ENCODE peak calls at places on chromosome 13, in six cellular contexts. One of them, this sample, is unnamed.
A peak's percentile ranks its signal among the peaks of the same experiment; 100 is the strongest.

GRCh38 chr13:95083758-95084157 is 217.5 kb downstream of the ABCC4 start:
- DNase-seq in A549: peak; percentile 17
- DNase-seq in tibial nerve: no peak
- DNase-seq in transverse colon: no peak
- DNase-seq in HCT116: no peak
- DNase-seq in IMR-90: peak; percentile 90
- DNase-seq in this sample: no peak

GRCh38 chr13:29454931-29455481 is 140.5 kb downstream of the SLC7A1 start:
- DNase-seq in A549: peak; percentile 24
- DNase-seq in transverse colon: no peak
- DNase-seq in HCT116: peak; percentile 24
- DNase-seq in tibial nerve: no peak
- DNase-seq in IMR-90: peak; percentile 7
- DNase-seq in this sample: peak; percentile 13

GRCh38 chr13:34816118-34816517 is 126.0 kb upstream of the NBEA start:
- DNase-seq in A549: no peak
- DNase-seq in HCT116: no peak
- DNase-seq in transverse colon: no peak
- DNase-seq in tibial nerve: no peak
- DNase-seq in IMR-90: no peak
- DNase-seq in this sample: no peak

GRCh38 chr13:65638572-65639168 is 1591.5 kb downstream of the PCDH9 start:
- DNase-seq in transverse colon: no peak
- DNase-seq in A549: peak; percentile 29
- DNase-seq in IMR-90: peak; percentile 63
- DNase-seq in tibial nerve: no peak
- DNase-seq in HCT116: peak; percentile 35
- DNase-seq in this sample: no peak

GRCh38 chr13:76632388-76633044 is 253.7 kb downstream of the KCTD12 start:
- DNase-seq in tibial nerve: no peak
- DNase-seq in IMR-90: no peak
- DNase-seq in HCT116: no peak
- DNase-seq in transverse colon: no peak
- DNase-seq in A549: no peak
- DNase-seq in this sample: no peak

GRCh38 chr13:109990296-109990695 is 203.9 kb upstream of the IRS2 start:
- DNase-seq in IMR-90: no peak
- DNase-seq in tibial nerve: no peak
- DNase-seq in HCT116: no peak
- DNase-seq in A549: no peak
- DNase-seq in transverse colon: no peak
- DNase-seq in this sample: no peak

GRCh38 chr13:30725331-30726085 is 9.8 kb upstream of the ALOX5AP start:
- DNase-seq in transverse colon: no peak
- DNase-seq in tibial nerve: no peak
- DNase-seq in IMR-90: peak; percentile 33
- DNase-seq in HCT116: no peak
- DNase-seq in A549: no peak
- DNase-seq in this sample: no peak

GRCh38 chr13:94759120-94759728 is 46.9 kb upstream of the SOX21 start:
- DNase-seq in transverse colon: no peak
- DNase-seq in HCT116: no peak
- DNase-seq in tibial nerve: no peak
- DNase-seq in IMR-90: no peak
- DNase-seq in A549: no peak
- DNase-seq in this sample: no peak

GRCh38 chr13:101706651-101707050 is 254.2 kb downstream of the ITGBL1 start:
- DNase-seq in tibial nerve: no peak
- DNase-seq in IMR-90: peak; percentile 94
- DNase-seq in A549: peak; percentile 13
- DNase-seq in HCT116: no peak
- DNase-seq in transverse colon: peak; percentile 8
- DNase-seq in this sample: no peak

GRCh38 chr13:65943711-65944110 is 1286.4 kb downstream of the PCDH9 start:
- DNase-seq in IMR-90: no peak
- DNase-seq in A549: no peak
- DNase-seq in transverse colon: no peak
- DNase-seq in HCT116: no peak
- DNase-seq in tibial nerve: no peak
- DNase-seq in this sample: no peak

GRCh38 chr13:100645382-100645781 is 29.2 kb downstream of the TMTC4 start:
- DNase-seq in transverse colon: no peak
- DNase-seq in A549: no peak
- DNase-seq in HCT116: no peak
- DNase-seq in IMR-90: no peak
- DNase-seq in tibial nerve: no peak
- DNase-seq in this sample: no peak

GRCh38 chr13:84870190-84870589 is 929.0 kb downstream of the SLITRK6 start:
- DNase-seq in transverse colon: no peak
- DNase-seq in tibial nerve: no peak
- DNase-seq in IMR-90: no peak
- DNase-seq in A549: peak; percentile 7
- DNase-seq in HCT116: no peak
- DNase-seq in this sample: no peak

GRCh38 chr13:50104493-50104892 is 89.2 kb downstream of the KCNRG start:
- DNase-seq in transverse colon: no peak
- DNase-seq in tibial nerve: no peak
- DNase-seq in A549: no peak
- DNase-seq in IMR-90: peak; percentile 46
- DNase-seq in HCT116: no peak
- DNase-seq in this sample: no peak

GRCh38 chr13:31351376-31351775 is 151.6 kb downstream of the B3GLCT start:
- DNase-seq in transverse colon: no peak
- DNase-seq in HCT116: no peak
- DNase-seq in tibial nerve: no peak
- DNase-seq in IMR-90: no peak
- DNase-seq in A549: no peak
- DNase-seq in this sample: no peak

GRCh38 chr13:61954092-61954491 is 538.4 kb upstream of the PCDH20 start:
- DNase-seq in IMR-90: peak; percentile 0
- DNase-seq in tibial nerve: no peak
- DNase-seq in HCT116: peak; percentile 19
- DNase-seq in transverse colon: no peak
- DNase-seq in A549: peak; percentile 20
- DNase-seq in this sample: no peak

GRCh38 chr13:29805994-29806748 is 44.2 kb downstream of the UBL3 start:
- DNase-seq in tibial nerve: no peak
- DNase-seq in A549: no peak
- DNase-seq in HCT116: no peak
- DNase-seq in IMR-90: no peak
- DNase-seq in transverse colon: no peak
- DNase-seq in this sample: no peak

GRCh38 chr13:99371956-99372355 is 64.8 kb upstream of the GPR183 start:
- DNase-seq in tibial nerve: no peak
- DNase-seq in A549: no peak
- DNase-seq in IMR-90: no peak
- DNase-seq in HCT116: no peak
- DNase-seq in transverse colon: no peak
- DNase-seq in this sample: no peak

GRCh38 chr13:24005711-24006281 is 108.5 kb upstream of the C1QTNF9B start:
- DNase-seq in A549: no peak
- DNase-seq in tibial nerve: no peak
- DNase-seq in transverse colon: no peak
- DNase-seq in IMR-90: no peak
- DNase-seq in HCT116: no peak
- DNase-seq in this sample: no peak

GRCh38 chr13:64248371-64249065 is 2832.9 kb upstream of the PCDH20 start:
- DNase-seq in transverse colon: no peak
- DNase-seq in HCT116: no peak
- DNase-seq in A549: no peak
- DNase-seq in tibial nerve: no peak
- DNase-seq in IMR-90: peak; percentile 33
- DNase-seq in this sample: no peak

GRCh38 chr13:112885782-112886268 is 83.2 kb upstream of the MCF2L start:
- DNase-seq in transverse colon: peak; percentile 85
- DNase-seq in A549: peak; percentile 61
- DNase-seq in HCT116: peak; percentile 37
- DNase-seq in IMR-90: peak; percentile 87
- DNase-seq in tibial nerve: peak; percentile 56
- DNase-seq in this sample: peak; percentile 89

GRCh38 chr13:52319876-52320275 is 86.1 kb downstream of the THSD1 start:
- DNase-seq in tibial nerve: no peak
- DNase-seq in HCT116: no peak
- DNase-seq in IMR-90: peak; percentile 4
- DNase-seq in A549: no peak
- DNase-seq in transverse colon: no peak
- DNase-seq in this sample: no peak

GRCh38 chr13:102197193-102197592 is 204.7 kb downstream of the FGF14 start:
- DNase-seq in IMR-90: peak; percentile 8
- DNase-seq in A549: peak; percentile 9
- DNase-seq in HCT116: no peak
- DNase-seq in transverse colon: no peak
- DNase-seq in tibial nerve: no peak
- DNase-seq in this sample: no peak

GRCh38 chr13:99335603-99336002 is 28.4 kb upstream of the GPR183 start:
- DNase-seq in transverse colon: no peak
- DNase-seq in HCT116: no peak
- DNase-seq in A549: no peak
- DNase-seq in IMR-90: no peak
- DNase-seq in tibial nerve: no peak
- DNase-seq in this sample: no peak

GRCh38 chr13:100063333-100063732 is 25.6 kb upstream of the PCCA start:
- DNase-seq in A549: no peak
- DNase-seq in IMR-90: peak; percentile 44
- DNase-seq in transverse colon: no peak
- DNase-seq in tibial nerve: no peak
- DNase-seq in HCT116: no peak
- DNase-seq in this sample: no peak

GRCh38 chr13:67229438-67230242 is 496 bp downstream of the PCDH9 start:
- DNase-seq in A549: no peak
- DNase-seq in tibial nerve: no peak
- DNase-seq in IMR-90: peak; percentile 10
- DNase-seq in HCT116: no peak
- DNase-seq in transverse colon: no peak
- DNase-seq in this sample: no peak

DNA sequence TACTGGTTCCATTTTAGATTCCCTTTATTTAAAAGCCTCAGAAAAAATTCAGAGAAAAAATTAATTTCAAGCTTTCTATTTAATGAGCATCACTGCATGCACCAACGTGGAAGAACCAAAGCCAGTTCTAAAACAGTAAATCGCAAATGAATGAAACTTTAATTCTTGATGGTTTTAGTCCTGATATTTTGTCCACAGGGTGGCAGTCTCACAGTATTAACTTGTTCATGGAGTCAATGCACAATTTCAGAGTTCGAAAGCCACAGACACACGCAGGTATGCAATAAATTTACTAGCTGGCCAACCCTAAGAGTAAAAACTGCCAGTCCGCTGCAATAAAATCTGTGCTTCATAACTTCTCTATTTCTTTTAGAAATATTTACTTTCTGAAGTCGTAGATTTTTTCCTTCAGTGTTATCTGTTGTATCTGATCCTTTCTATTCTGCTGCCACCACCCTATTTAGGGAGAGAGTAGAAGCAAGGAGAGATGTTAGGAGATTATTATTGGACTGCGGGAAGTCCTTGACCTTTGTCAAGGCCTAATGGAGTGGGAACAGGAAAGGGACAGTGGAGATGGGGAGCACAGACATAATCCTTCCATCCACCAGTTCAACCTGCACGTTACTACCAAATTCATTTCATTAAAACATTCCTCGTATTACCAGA is 7.0 kb upstream of the WBP4 start:
- DNase-seq in IMR-90: peak; percentile 64
- DNase-seq in tibial nerve: no peak
- DNase-seq in HCT116: no peak
- DNase-seq in transverse colon: peak; percentile 42
- DNase-seq in A549: peak; percentile 61
- DNase-seq in this sample: peak; percentile 49
- TF ChIP-seq CTCF in IMR-90: peak; percentile 53
- TF ChIP-seq CTCF in tibial nerve: peak; percentile 37
- TF ChIP-seq CTCF in HCT116: peak; percentile 71
- TF ChIP-seq CTCF in transverse colon: peak; percentile 56
- TF ChIP-seq CTCF in A549: peak; percentile 63
- TF ChIP-seq CTCF in this sample: peak; percentile 65

DNA sequence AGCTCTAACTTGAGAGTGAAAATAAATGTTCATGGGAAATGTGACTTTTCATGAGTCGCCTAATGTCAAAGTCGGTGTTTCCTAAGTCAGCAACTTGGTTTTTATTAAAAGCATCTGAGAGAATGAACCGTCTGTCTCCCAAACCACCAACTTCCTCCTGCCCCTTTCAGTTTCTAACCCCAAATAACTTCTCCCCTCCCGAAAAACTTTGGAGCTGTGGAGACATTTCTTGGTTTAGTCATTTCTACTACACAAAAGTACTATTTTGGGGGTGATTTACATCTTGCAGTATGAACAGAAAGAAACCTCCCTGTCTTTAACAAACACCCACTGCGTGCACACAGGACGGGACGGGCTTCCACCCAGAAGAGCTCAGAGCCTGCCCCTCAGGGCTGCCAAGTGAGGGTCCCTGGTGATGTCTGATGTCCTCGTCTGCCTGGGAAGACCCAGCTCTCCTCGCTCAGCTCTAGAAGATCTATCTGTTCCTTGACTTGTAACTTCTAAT is 65.0 kb downstream of the RASA3 start:
- DNase-seq in A549: no peak
- DNase-seq in transverse colon: no peak
- DNase-seq in IMR-90: peak; percentile 68
- DNase-seq in HCT116: no peak
- DNase-seq in tibial nerve: peak; percentile 10
- DNase-seq in this sample: no peak
- TF ChIP-seq POLR2A in A549: no peak
- TF ChIP-seq POLR2A in transverse colon: no peak
- TF ChIP-seq POLR2A in IMR-90: no peak
- TF ChIP-seq POLR2A in HCT116: no peak
- TF ChIP-seq POLR2A in tibial nerve: no peak
- TF ChIP-seq POLR2A in this sample: no peak

GRCh38 chr13:114145256-114145655 is 12.8 kb upstream of the RASA3 start:
- DNase-seq in HCT116: no peak
- DNase-seq in A549: no peak
- DNase-seq in transverse colon: peak; percentile 6
- DNase-seq in IMR-90: no peak
- DNase-seq in tibial nerve: no peak
- DNase-seq in this sample: no peak
- H3K4me1 ChIP-seq in HCT116: peaks cover 4% of the 10 kb centered on the region
- H3K4me1 ChIP-seq in A549: peaks cover 7% of the 10 kb centered on the region
- H3K4me1 ChIP-seq in transverse colon: peaks cover 20% of the 10 kb centered on the region
- H3K4me1 ChIP-seq in IMR-90: peaks cover 8% of the 10 kb centered on the region
- H3K4me1 ChIP-seq in tibial nerve: peaks cover 20% of the 10 kb centered on the region
- H3K4me1 ChIP-seq in this sample: peaks cover 3% of the 10 kb centered on the region

GRCh38 chr13:54445865-54446264 is 1417.3 kb downstream of the OLFM4 start:
- DNase-seq in A549: no peak
- DNase-seq in tibial nerve: no peak
- DNase-seq in transverse colon: no peak
- DNase-seq in IMR-90: no peak
- DNase-seq in HCT116: no peak
- DNase-seq in this sample: no peak

GRCh38 chr13:54445453-54445852 is 1416.8 kb downstream of the OLFM4 start:
- DNase-seq in IMR-90: no peak
- DNase-seq in tibial nerve: no peak
- DNase-seq in transverse colon: no peak
- DNase-seq in HCT116: no peak
- DNase-seq in A549: no peak
- DNase-seq in this sample: no peak

DNA sequence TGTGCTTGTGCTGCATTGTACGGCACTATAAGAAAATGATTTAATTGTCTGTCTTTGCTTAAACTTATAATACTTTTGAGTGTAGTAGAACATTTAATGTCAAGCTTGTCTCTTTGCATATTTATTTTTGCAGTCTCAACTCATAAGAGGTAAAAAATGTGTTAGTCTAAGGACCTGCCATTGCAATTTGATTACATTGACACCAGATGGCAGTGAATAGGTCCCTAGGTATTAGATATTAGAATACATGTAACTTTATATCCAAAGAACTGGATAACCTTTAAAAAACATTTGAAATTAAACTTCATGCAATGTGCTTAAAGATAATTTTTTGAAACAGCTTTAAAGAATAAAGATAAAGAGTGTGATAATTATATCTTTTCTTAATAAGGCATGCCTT is 1421.3 kb downstream of the OLFM4 start:
- DNase-seq in A549: no peak
- DNase-seq in IMR-90: no peak
- DNase-seq in HCT116: no peak
- DNase-seq in transverse colon: no peak
- DNase-seq in tibial nerve: no peak
- DNase-seq in this sample: no peak
- TF ChIP-seq CTCF in A549: no peak
- TF ChIP-seq CTCF in IMR-90: no peak
- TF ChIP-seq CTCF in HCT116: peak; percentile 15
- TF ChIP-seq CTCF in transverse colon: no peak
- TF ChIP-seq CTCF in tibial nerve: no peak
- TF ChIP-seq CTCF in this sample: no peak